ENCODE peak calls at places on chromosomes 7 and 10, in eight cellular contexts. G is sigmoid colon, C is Panc1, Q is spleen, M is GM12878, I is GM23338, P is vagina, F is HCT116. E is an unnamed sample.
A peak's percentile ranks its signal among the peaks of the same experiment; 100 is the strongest.

GRCh38 chr10:69731184-69731583 is 70.5 kb upstream of the COL13A1 start:
- DNase-seq in G (peak; percentile 46), C (no peak), Q (no peak), M (no peak), I (no peak), P (no peak), F (no peak), E (no peak)

GRCh38 chr10:102975483-102976057 is 57.5 kb downstream of the CNNM2 start:
- DNase-seq in G (no peak), C (no peak), Q (no peak), M (no peak), I (no peak), P (no peak), F (no peak), E (no peak)

GRCh38 chr10:70477661-70478162 is 855 bp upstream of the PALD1 start:
- DNase-seq in G (no peak), C (no peak), Q (peak; percentile 88), M (no peak), I (peak; percentile 66), P (no peak), F (peak; percentile 85), E (no peak)

GRCh38 chr7:19112290-19113000 is 5.0 kb downstream of the TWIST1 start:
- DNase-seq in G (peak; percentile 57), C (no peak), Q (peak; percentile 54), M (no peak), I (peak; percentile 51), P (no peak), F (no peak), E (no peak)

GRCh38 chr10:85193796-85194195 is 865.4 kb downstream of the CCSER2 start:
- DNase-seq in G (no peak), C (no peak), Q (no peak), M (no peak), I (no peak), P (no peak), F (no peak), E (no peak)

GRCh38 chr10:43077421-43078171 is 727 bp downstream of the RET start:
- DNase-seq in G (no peak), C (no peak), Q (no peak), M (no peak), I (peak; percentile 63), P (no peak), F (no peak), E (no peak)

GRCh38 chr10:18144928-18145327 is 4.7 kb downstream of the CACNB2 start:
- DNase-seq in G (peak; percentile 90), C (no peak), Q (no peak), M (no peak), I (peak; percentile 31), P (no peak), F (no peak), E (no peak)

GRCh38 chr10:569961-570630 is 119.4 kb downstream of the DIP2C start:
- DNase-seq in G (no peak), C (no peak), Q (no peak), M (no peak), I (no peak), P (no peak), F (no peak), E (no peak)

GRCh38 chr10:93554760-93555432 is 11.6 kb upstream of the FFAR4 start:
- DNase-seq in G (no peak), C (peak; percentile 53), Q (no peak), M (no peak), I (peak; percentile 93), P (no peak), F (peak; percentile 47), E (peak; percentile 35)

GRCh38 chr10:132184816-132185593 is 1.7 kb upstream of the DPYSL4 start:
- DNase-seq in G (no peak), C (no peak), Q (peak; percentile 63), M (no peak), I (peak; percentile 33), P (no peak), F (no peak), E (no peak)

GRCh38 chr10:8075282-8076260 is 21.1 kb downstream of the GATA3 start:
- DNase-seq in G (peak; percentile 8), C (no peak), Q (no peak), M (no peak), I (peak; percentile 43), P (no peak), F (no peak), E (no peak)

GRCh38 chr7:79927116-79927515 is 207.5 kb upstream of the GNAI1 start:
- DNase-seq in G (no peak), C (no peak), Q (no peak), M (no peak), I (no peak), P (no peak), F (no peak), E (no peak)

GRCh38 chr10:528173-529165 is 161.0 kb downstream of the DIP2C start:
- DNase-seq in G (peak; percentile 53), C (no peak), Q (peak; percentile 57), M (no peak), I (no peak), P (no peak), F (no peak), E (no peak)

GRCh38 chr7:36761835-36762234 is 37.5 kb upstream of the AOAH start:
- DNase-seq in G (no peak), C (no peak), Q (no peak), M (no peak), I (no peak), P (no peak), F (no peak), E (no peak)

GRCh38 chr10:29317423-29318021 is 28.7 kb downstream of the LYZL1 start:
- DNase-seq in G (no peak), C (no peak), Q (no peak), M (no peak), I (no peak), P (no peak), F (no peak), E (no peak)

GRCh38 chr7:106770191-106770590 is 94.9 kb upstream of the PIK3CG start:
- DNase-seq in G (no peak), C (no peak), Q (no peak), M (no peak), I (no peak), P (no peak), F (peak; percentile 35), E (no peak)

GRCh38 chr10:70773461-70773860 is 11.7 kb downstream of the TBATA start:
- DNase-seq in G (no peak), C (no peak), Q (no peak), M (no peak), I (no peak), P (peak; percentile 84), F (no peak), E (peak; percentile 17)

GRCh38 chr10:112565434-112566053 is 118.5 kb downstream of the VTI1A start:
- DNase-seq in G (no peak), C (peak; percentile 69), Q (no peak), M (no peak), I (peak; percentile 87), P (no peak), F (peak; percentile 67), E (no peak)

GRCh38 chr7:105618016-105618296 is 36.7 kb upstream of the EFCAB10 start:
- DNase-seq in G (peak; percentile 40), C (no peak), Q (no peak), M (no peak), I (no peak), P (no peak), F (no peak), E (no peak)
- TF ChIP-seq POLR2AphosphoS5 in G (no peak), C (no peak), Q (no peak), M (no peak), I (no peak), P (no peak), F (no peak), E (no peak)

GRCh38 chr10:122149607-122150505 is 121.2 kb upstream of the BTBD16 start:
- DNase-seq in G (peak; percentile 83), C (no peak), Q (peak; percentile 69), M (no peak), I (peak; percentile 35), P (no peak), F (no peak), E (no peak)

GRCh38 chr10:122152544-122152943 is 118.6 kb upstream of the BTBD16 start:
- DNase-seq in G (peak; percentile 97), C (no peak), Q (peak; percentile 54), M (no peak), I (no peak), P (no peak), F (no peak), E (no peak)

GRCh38 chr10:122147731-122148130 is 123.4 kb upstream of the BTBD16 start:
- DNase-seq in G (no peak), C (no peak), Q (no peak), M (no peak), I (no peak), P (no peak), F (no peak), E (no peak)

GRCh38 chr10:122151121-122151694 is 119.9 kb upstream of the BTBD16 start:
- DNase-seq in G (no peak), C (no peak), Q (peak; percentile 46), M (no peak), I (no peak), P (no peak), F (no peak), E (no peak)

GRCh38 chr10:122149138-122149606 is 121.9 kb upstream of the BTBD16 start:
- DNase-seq in G (peak; percentile 86), C (no peak), Q (no peak), M (no peak), I (no peak), P (no peak), F (no peak), E (no peak)
- H3K4me3 ChIP-seq in G (no peak overlapping the region), C (no peak overlapping the region), Q (no peak overlapping the region), M (no peak overlapping the region), I (no peak overlapping the region), P (no peak overlapping the region), F (no peak overlapping the region), E (no peak overlapping the region)

GRCh38 chr7:136412952-136413351 is 435.8 kb upstream of the MTPN start:
- DNase-seq in G (no peak), C (no peak), Q (no peak), M (no peak), I (no peak), P (no peak), F (no peak), E (no peak)
- H3K36me3 ChIP-seq in G (no peaks in the 10 kb centered on the region), C (no peaks in the 10 kb centered on the region), Q (no peaks in the 10 kb centered on the region), M (no peaks in the 10 kb centered on the region), I (no peaks in the 10 kb centered on the region), P (no peaks in the 10 kb centered on the region), F (no peaks in the 10 kb centered on the region), E (no peaks in the 10 kb centered on the region)

GRCh38 chr10:80204193-80204714 is 1.1 kb downstream of the ANXA11 start:
- DNase-seq in G (no peak), C (no peak), Q (peak; percentile 84), M (no peak), I (peak; percentile 74), P (no peak), F (no peak), E (peak; percentile 57)

GRCh38 chr10:80203835-80204148 is 1.5 kb downstream of the ANXA11 start:
- DNase-seq in G (no peak), C (no peak), Q (no peak), M (no peak), I (no peak), P (no peak), F (no peak), E (no peak)

GRCh38 chr10:80206277-80206655 is 929 bp upstream of the ANXA11 start:
- DNase-seq in G (no peak), C (no peak), Q (no peak), M (no peak), I (no peak), P (no peak), F (no peak), E (no peak)

GRCh38 chr10:80205478-80206276 is at the start of gene ANXA11:
- DNase-seq in G (peak; percentile 91), C (peak; percentile 75), Q (peak; percentile 96), M (peak; percentile 27), I (peak; percentile 87), P (no peak), F (peak; percentile 61), E (peak; percentile 69)

GRCh38 chr10:80204801-80205477 is 398 bp downstream of the ANXA11 start:
- DNase-seq in G (peak; percentile 66), C (no peak), Q (no peak), M (no peak), I (peak; percentile 60), P (no peak), F (no peak), E (no peak)
- TF ChIP-seq POLR2AphosphoS5 in G (no peak), C (no peak), Q (no peak), M (no peak), I (no peak), P (no peak), F (no peak), E (no peak)

E was measured in breast epithelium.